ENCODE peak calls at places on chromosomes 2 and 18, in four cellular contexts. J is neuronal stem cell, N is gastrocnemius medialis, M is hepatocyte. T is an unnamed sample. For H3K4me1, the result is how much of the 10 kb centered on the place peaks cover.

GRCh38 chr2:7102831-7103230 is 185.6 kb downstream of the RNF144A start:
- DNase-seq in J (no peak), N (no peak), M (no peak), T (no peak)

GRCh38 chr18:3012306-3012919 is 531 bp downstream of the LPIN2 start:
- DNase-seq in J (no peak), N (no peak), M (peak), T (peak)

GRCh38 chr2:223626713-223627112 is 24.6 kb upstream of the SCG2 start:
- DNase-seq in J (no peak), N (no peak), M (no peak), T (no peak)

GRCh38 chr2:109349555-109350430 is 220.8 kb downstream of the SH3RF3 start:
- DNase-seq in J (no peak), N (no peak), M (no peak), T (no peak)

GRCh38 chr2:110903548-110903947 is 171.2 kb downstream of the ACOXL start:
- DNase-seq in J (no peak), N (peak), M (peak), T (peak)

GRCh38 chr2:207182916-207183315 is 17.2 kb upstream of the KLF7 start:
- DNase-seq in J (no peak), N (no peak), M (no peak), T (no peak)

GRCh38 chr18:159037-159652 is 788 bp downstream of the USP14 start:
- DNase-seq in J (no peak), N (no peak), M (peak), T (no peak)

GRCh38 chr2:54903736-54904554 is 146.3 kb downstream of the RTN4 start:
- DNase-seq in J (no peak), N (peak), M (peak), T (no peak)

GRCh38 chr18:25288340-25288955 is 63.5 kb downstream of the ZNF521 start:
- DNase-seq in J (no peak), N (no peak), M (no peak), T (no peak)

GRCh38 chr2:30332791-30333453 is 101.6 kb downstream of the LBH start:
- DNase-seq in J (no peak), N (no peak), M (no peak), T (no peak)

GRCh38 chr2:232261776-232262175 is 116.8 kb upstream of the ALPP start:
- DNase-seq in J (no peak), N (no peak), M (no peak), T (no peak)

DNA sequence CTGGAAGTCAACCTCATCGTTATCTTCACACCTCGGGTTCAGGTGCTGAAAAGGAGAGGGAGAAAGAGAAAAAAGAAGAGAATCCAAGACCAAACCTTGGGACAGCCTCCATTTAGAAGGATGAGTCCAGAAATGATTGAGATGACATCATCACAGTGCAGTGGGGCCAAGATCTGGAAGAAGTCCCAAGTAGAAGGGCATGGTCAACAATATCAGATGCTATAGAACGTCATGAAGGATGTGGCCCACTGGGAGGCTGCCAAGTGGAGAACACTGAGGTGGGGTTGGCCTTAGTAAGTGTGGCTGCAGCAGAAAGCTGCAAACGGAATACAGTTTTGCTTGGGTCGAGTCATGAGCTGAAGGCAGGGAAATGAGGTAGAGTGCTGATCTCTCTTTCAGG is 91.1 kb upstream of the FZD7 start:
- DNase-seq in J (no peak), N (no peak), M (no peak), T (no peak)
- H3K4me1 ChIP-seq in J (under half), N (under half), M (under half), T (under half)

GRCh38 chr18:70673834-70674233 is 385.0 kb downstream of the SOCS6 start:
- DNase-seq in J (no peak), N (no peak), M (no peak), T (no peak)
- H3K4me1 ChIP-seq in J (under half), N (under half), M (under half), T (under half)

GRCh38 chr2:43178602-43179542 is 47.5 kb downstream of the ZFP36L2 start:
- DNase-seq in J (no peak), N (peak), M (peak), T (peak)

GRCh38 chr2:43176449-43176848 is 50.0 kb downstream of the ZFP36L2 start:
- DNase-seq in J (no peak), N (no peak), M (no peak), T (no peak)

GRCh38 chr2:43180901-43181300 is 45.5 kb downstream of the ZFP36L2 start:
- DNase-seq in J (no peak), N (no peak), M (no peak), T (no peak)

GRCh38 chr2:43178055-43178598 is 48.3 kb downstream of the ZFP36L2 start:
- DNase-seq in J (no peak), N (no peak), M (no peak), T (no peak)

GRCh38 chr2:43179947-43180346 is 46.5 kb downstream of the ZFP36L2 start:
- DNase-seq in J (no peak), N (no peak), M (no peak), T (no peak)
- H3K4me1 ChIP-seq in J (under half), N (under half), M (under half), T (under half)

DNA sequence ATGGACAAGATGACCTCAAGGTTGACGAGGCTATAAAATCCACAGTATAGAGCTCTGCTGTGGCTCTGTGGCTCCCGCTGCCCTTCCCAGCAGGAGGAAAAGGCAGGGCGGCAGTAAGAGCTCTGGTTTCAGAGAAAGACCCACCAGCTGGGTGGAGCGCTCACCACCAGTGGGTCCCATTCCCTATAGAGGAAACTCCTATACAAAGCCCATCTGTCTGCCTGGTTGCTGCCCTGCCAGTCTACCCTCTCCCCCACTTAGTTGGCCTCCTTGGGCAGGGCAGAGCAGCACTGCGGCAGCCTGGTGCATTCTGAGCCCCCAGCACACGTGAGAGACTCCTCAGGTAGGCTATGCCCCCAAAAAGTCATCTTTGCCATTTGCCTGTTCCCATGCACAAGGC is 26.5 kb downstream of the TNS1 start:
- DNase-seq in J (no peak), N (no peak), M (no peak), T (peak)
- H3K4me1 ChIP-seq in J (under half), N (under half), M (under half), T (under half)

DNA sequence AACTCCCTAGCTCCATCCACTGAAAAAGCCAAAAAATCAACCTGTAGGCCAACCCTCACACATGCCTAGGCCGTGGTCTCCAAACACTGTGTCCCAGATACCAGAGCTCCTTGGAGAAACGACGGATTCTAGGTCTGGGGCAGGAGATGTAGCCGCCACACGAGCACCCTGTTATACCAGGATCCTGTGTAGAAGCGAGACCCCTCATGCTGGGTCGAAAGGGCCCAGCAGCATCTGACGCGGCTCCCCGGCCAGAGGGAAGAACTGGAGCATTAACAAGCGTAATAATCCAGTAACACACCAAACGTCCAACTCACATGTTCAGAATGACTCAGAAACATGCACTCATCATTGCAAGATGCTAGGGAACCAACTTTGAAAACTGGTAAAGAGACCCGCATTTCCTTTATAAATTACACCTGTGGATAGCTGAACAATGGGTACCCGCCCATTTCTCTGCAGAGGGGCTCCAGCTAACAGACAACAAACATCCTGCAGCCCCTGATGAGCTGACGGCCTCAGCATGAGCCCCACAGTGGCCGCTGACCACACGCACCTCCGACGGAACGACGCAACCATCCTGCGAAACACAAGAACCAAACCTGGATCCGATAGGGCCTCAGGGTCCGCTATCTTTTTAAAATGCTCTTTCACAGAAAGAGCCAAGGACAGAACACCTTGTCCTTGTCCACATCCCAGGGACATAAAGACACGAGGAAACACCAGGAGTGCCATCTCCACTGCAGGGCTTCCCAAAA is 14.2 kb downstream of the SLC66A2 start:
- DNase-seq in J (no peak), N (peak), M (no peak), T (peak)
- H3K4me1 ChIP-seq in J (under half), N (under half), M (under half), T (under half)

GRCh38 chr2:181306785-181307184 is 150.4 kb upstream of the ITGA4 start:
- DNase-seq in J (no peak), N (no peak), M (no peak), T (no peak)
- H3K4me1 ChIP-seq in J (under half), N (under half), M (under half), T (under half)

GRCh38 chr2:203892207-203892606 is 24.6 kb downstream of the CTLA4 start:
- DNase-seq in J (no peak), N (no peak), M (no peak), T (no peak)

GRCh38 chr2:203893823-203894222 is 26.3 kb downstream of the CTLA4 start:
- DNase-seq in J (no peak), N (no peak), M (no peak), T (no peak)

GRCh38 chr2:203891474-203891873 is 23.9 kb downstream of the CTLA4 start:
- DNase-seq in J (no peak), N (peak), M (no peak), T (no peak)

GRCh38 chr2:203894262-203894661 is 26.7 kb downstream of the CTLA4 start:
- DNase-seq in J (no peak), N (no peak), M (no peak), T (no peak)

DNA sequence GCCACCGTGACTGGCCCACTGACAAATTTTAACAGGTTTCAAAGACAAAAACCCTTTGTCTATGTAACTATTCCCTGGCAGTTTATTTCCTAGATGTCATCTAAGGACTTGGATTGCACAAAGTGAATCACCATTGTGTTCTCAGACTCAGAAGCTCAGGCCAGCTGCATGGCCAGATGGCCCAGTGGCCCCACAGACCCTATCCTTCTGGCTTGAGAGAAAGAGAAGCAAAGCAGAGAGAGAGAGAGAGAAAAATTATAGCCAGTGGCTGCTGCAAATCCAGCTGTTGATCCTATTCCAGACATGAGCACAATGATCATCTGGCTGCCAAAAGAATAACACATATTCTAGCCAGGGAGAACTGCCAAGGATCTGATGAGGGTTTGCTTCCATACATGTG is 25.8 kb downstream of the CTLA4 start:
- DNase-seq in J (no peak), N (peak), M (no peak), T (no peak)
- H3K4me1 ChIP-seq in J (under half), N (under half), M (under half), T (under half)

GRCh38 chr2:241774419-241775222 is 2.0 kb upstream of the GAL3ST2 start:
- DNase-seq in J (no peak), N (no peak), M (no peak), T (no peak)
- H3K4me1 ChIP-seq in J (under half), N (under half), M (under half), T (under half)

GRCh38 chr2:42922790-42923631 is 130.6 kb upstream of the HAAO start:
- DNase-seq in J (no peak), N (peak), M (peak), T (no peak)
- H3K4me1 ChIP-seq in J (under half), N (half or more), M (half or more), T (half or more)

DNA sequence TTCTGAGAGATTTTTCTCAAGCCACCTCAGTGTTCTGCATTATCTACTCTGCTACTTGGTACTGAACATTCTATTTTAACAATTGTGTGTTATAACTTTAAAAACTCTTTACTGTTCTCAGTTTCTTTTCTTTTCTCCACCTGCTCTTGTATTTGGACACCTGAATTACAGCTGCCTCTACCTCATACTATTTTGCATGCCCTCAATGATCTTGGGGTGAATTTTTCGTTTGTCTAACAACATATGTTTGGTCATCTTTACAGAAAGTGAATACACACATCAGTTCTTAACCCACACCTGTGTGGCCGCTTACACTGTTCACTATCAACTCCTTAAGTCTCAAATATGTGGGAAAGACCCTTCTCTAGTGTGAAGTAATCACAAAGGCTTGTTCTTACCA is 16.3 kb downstream of the PTPN2 start:
- DNase-seq in J (no peak), N (no peak), M (no peak), T (no peak)
- H3K4me1 ChIP-seq in J (under half), N (under half), M (under half), T (under half)